ENCODE peak calls at places on chromosomes 2 and 18, in six cellular contexts. Y is AG09309; O is right atrium auricular region; W is naive thymus-derived CD4-positive, alpha-beta T cell; N is mucosa of descending colon; I is A549. T is an unnamed sample.

GRCh38 chr2:10493636-10494281 is 45.6 kb upstream of the ODC1 start:
- DNase-seq in Y (peak; percentile 55), O (peak; percentile 56), W (peak; percentile 42), N (peak; percentile 65), I (peak; percentile 93), T (peak; percentile 25)

GRCh38 chr18:57586243-57587049 is at the start of gene FECH:
- DNase-seq in Y (peak; percentile 10), O (peak; percentile 76), W (peak; percentile 59), N (peak; percentile 80), I (peak; percentile 40), T (peak; percentile 19)

GRCh38 chr18:57004366-57005121 is 142.3 kb upstream of the BOD1L2 start:
- DNase-seq in Y (peak; percentile 18), O (no peak), W (no peak), N (no peak), I (no peak), T (peak; percentile 54)

GRCh38 chr2:130370490-130370889 is 14.6 kb downstream of the PTPN18 start:
- DNase-seq in Y (no peak), O (no peak), W (peak; percentile 26), N (no peak), I (no peak), T (no peak)

GRCh38 chr2:164896634-164897033 is 55.0 kb upstream of the COBLL1 start:
- DNase-seq in Y (no peak), O (no peak), W (no peak), N (no peak), I (peak; percentile 25), T (no peak)

GRCh38 chr18:22230403-22231042 is 61.1 kb downstream of the GATA6 start:
- DNase-seq in Y (no peak), O (no peak), W (no peak), N (no peak), I (no peak), T (no peak)

GRCh38 chr2:77013932-77014331 is 508.2 kb downstream of the LRRTM4 start:
- DNase-seq in Y (no peak), O (no peak), W (no peak), N (no peak), I (no peak), T (no peak)

GRCh38 chr2:71611247-71611646 is 157.9 kb downstream of the DYSF start:
- DNase-seq in Y (no peak), O (peak; percentile 38), W (no peak), N (no peak), I (no peak), T (no peak)

GRCh38 chr2:231673348-231673770 is 35.0 kb upstream of the PTMA start:
- DNase-seq in Y (no peak), O (no peak), W (no peak), N (peak; percentile 92), I (peak; percentile 84), T (no peak)

GRCh38 chr2:219252900-219253752 is at the start of gene TUBA4B:
- DNase-seq in Y (no peak), O (no peak), W (peak; percentile 31), N (peak; percentile 52), I (peak; percentile 6), T (no peak)

GRCh38 chr2:32860385-32860784 is 86.4 kb upstream of the LTBP1 start:
- DNase-seq in Y (no peak), O (no peak), W (no peak), N (no peak), I (no peak), T (no peak)

GRCh38 chr2:167388497-167388896 is 500.2 kb downstream of the XIRP2 start:
- DNase-seq in Y (no peak), O (no peak), W (no peak), N (no peak), I (no peak), T (no peak)

GRCh38 chr2:153386481-153386891 is 92.1 kb downstream of the RPRM start:
- DNase-seq in Y (no peak), O (no peak), W (no peak), N (no peak), I (no peak), T (no peak)

GRCh38 chr2:174335605-174336402 is 1.1 kb downstream of the SP9 start:
- DNase-seq in Y (no peak), O (no peak), W (no peak), N (peak; percentile 10), I (no peak), T (no peak)

GRCh38 chr2:57516740-57517340 is 529.8 kb upstream of the VRK2 start:
- DNase-seq in Y (no peak), O (no peak), W (no peak), N (no peak), I (peak; percentile 28), T (peak; percentile 22)

GRCh38 chr2:11050565-11050964 is 104.7 kb upstream of the SLC66A3 start:
- DNase-seq in Y (no peak), O (no peak), W (no peak), N (no peak), I (no peak), T (no peak)

GRCh38 chr2:217151509-217152206 is 291.8 kb upstream of the TNP1 start:
- DNase-seq in Y (no peak), O (no peak), W (no peak), N (no peak), I (no peak), T (no peak)

GRCh38 chr2:157822533-157822932 is 53.6 kb downstream of the ACVR1 start:
- DNase-seq in Y (no peak), O (no peak), W (no peak), N (no peak), I (no peak), T (no peak)

GRCh38 chr2:157822993-157823392 is 53.1 kb downstream of the ACVR1 start:
- DNase-seq in Y (no peak), O (no peak), W (no peak), N (no peak), I (no peak), T (no peak)

GRCh38 chr2:157820202-157820601 is 55.9 kb downstream of the ACVR1 start:
- DNase-seq in Y (no peak), O (no peak), W (no peak), N (no peak), I (no peak), T (no peak)

GRCh38 chr2:157818227-157818626 is 57.9 kb downstream of the ACVR1 start:
- DNase-seq in Y (no peak), O (no peak), W (no peak), N (no peak), I (no peak), T (no peak)

DNA sequence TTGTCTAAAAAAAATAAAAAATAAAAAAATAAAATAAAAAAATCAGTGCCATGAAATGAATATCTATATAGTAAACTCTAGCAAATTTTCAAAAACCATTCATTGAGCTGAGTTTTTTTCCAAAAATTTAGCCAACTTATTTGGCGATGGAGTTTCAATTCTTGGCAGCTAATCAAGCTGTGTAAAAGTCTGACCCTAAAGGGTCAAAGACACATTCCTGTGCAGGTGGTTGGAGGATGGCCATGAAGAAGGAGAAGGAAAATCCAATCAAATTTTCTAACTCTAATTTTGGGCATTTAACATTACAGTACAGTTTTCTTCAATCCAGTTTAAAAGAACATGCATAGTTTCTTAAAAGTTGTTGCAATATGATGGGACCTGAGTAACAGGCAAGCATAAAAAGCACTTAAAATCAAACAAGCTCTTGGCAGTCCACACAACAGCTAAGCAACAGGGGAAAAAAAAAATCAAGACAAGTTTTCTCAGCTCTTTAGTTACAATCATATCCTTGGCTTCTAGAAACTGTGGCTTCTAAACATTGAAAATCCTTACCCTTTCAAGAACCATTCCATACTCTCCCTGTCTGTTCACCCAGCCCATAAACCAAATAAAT is 54.5 kb downstream of the ACVR1 start:
- DNase-seq in Y (no peak), O (no peak), W (no peak), N (no peak), I (no peak), T (no peak)
- H3K4me3 ChIP-seq in Y (no peak overlapping the region), O (no peak overlapping the region), W (no peak overlapping the region), N (no peak overlapping the region), I (no peak overlapping the region), T (no peak overlapping the region)

GRCh38 chr2:63845866-63846265 is 4.2 kb downstream of the UGP2 start:
- DNase-seq in Y (no peak), O (no peak), W (no peak), N (no peak), I (no peak), T (no peak)
- H3K4me3 ChIP-seq in Y (no peak overlapping the region), O (no peak overlapping the region), W (no peak overlapping the region), N (no peak overlapping the region), I (no peak overlapping the region), T (no peak overlapping the region)

DNA sequence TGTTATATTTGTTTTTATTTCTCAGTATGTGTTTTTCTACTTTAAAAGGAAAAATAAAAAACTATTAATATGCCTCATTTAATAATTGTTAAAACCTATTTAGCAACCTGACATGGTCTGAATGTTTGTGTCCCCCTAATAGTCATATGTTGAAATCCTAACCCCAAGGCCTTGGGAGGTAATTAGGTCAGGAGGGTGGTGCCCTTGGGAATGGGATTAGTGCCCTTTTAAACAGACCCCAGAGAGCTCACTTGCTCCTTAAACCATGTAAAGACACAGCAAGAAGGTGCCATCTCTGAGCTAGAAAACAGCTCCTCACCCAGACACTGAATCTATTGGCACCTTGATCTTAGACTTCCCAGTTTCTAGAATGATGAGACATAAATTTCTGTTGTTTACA is 71.8 kb downstream of the CHST9 start:
- DNase-seq in Y (no peak), O (no peak), W (no peak), N (no peak), I (no peak), T (no peak)
- H3K4me3 ChIP-seq in Y (no peak overlapping the region), O (no peak overlapping the region), W (no peak overlapping the region), N (no peak overlapping the region), I (no peak overlapping the region), T (no peak overlapping the region)

GRCh38 chr18:55488473-55488872 is 99.5 kb downstream of the TCF4 start:
- DNase-seq in Y (no peak), O (no peak), W (no peak), N (no peak), I (no peak), T (no peak)

GRCh38 chr18:55489742-55490055 is 98.3 kb downstream of the TCF4 start:
- DNase-seq in Y (no peak), O (no peak), W (no peak), N (no peak), I (no peak), T (peak; percentile 22)

GRCh38 chr18:55487997-55488396 is 100.0 kb downstream of the TCF4 start:
- DNase-seq in Y (no peak), O (no peak), W (no peak), N (no peak), I (no peak), T (no peak)

GRCh38 chr18:55486936-55487335 is 101.1 kb downstream of the TCF4 start:
- DNase-seq in Y (no peak), O (no peak), W (no peak), N (no peak), I (no peak), T (no peak)

GRCh38 chr18:55489034-55489741 is 98.8 kb downstream of the TCF4 start:
- DNase-seq in Y (no peak), O (no peak), W (no peak), N (no peak), I (no peak), T (no peak)
- H3K4me3 ChIP-seq in Y (no peak overlapping the region), O (no peak overlapping the region), W (no peak overlapping the region), N (no peak overlapping the region), I (no peak overlapping the region), T (no peak overlapping the region)

GRCh38 chr2:68544811-68545210 is 77.4 kb downstream of the APLF start:
- DNase-seq in Y (no peak), O (no peak), W (no peak), N (no peak), I (no peak), T (no peak)
- H3K4me3 ChIP-seq in Y (no peak overlapping the region), O (no peak overlapping the region), W (no peak overlapping the region), N (no peak overlapping the region), I (no peak overlapping the region), T (no peak overlapping the region)

T was measured in GM12864.